ENCODE peak calls at places on chromosomes 12 and 14, in four cellular contexts. U is stimulated activated CD4-positive, alpha-beta T cell treated with anti-CD3 and anti-CD28 coated beads, TNF-alpha, amount 100 ng/mL, for 4 hours; X is activated naive CD8-positive, alpha-beta T cell treated with anti-CD3 and anti-CD28 coated beads, Interleukin-2, amount 50 U/mL, for 24 hours; W is NCI-H1417. N is an unnamed sample.

GRCh38 chr12:92290016-92290685 is 144.5 kb upstream of the BTG1 start:
- DNase-seq in W (no peak), U (no peak), X (no peak), N (no peak)

GRCh38 chr14:71742491-71742890 is 189.7 kb upstream of the RGS6 start:
- DNase-seq in U (no peak), X (no peak), W (no peak), N (no peak)

GRCh38 chr14:68630611-68631013 is 162.3 kb downstream of the ZFP36L1 start:
- DNase-seq in X (no peak), W (no peak), U (no peak), N (no peak)

GRCh38 chr14:24436355-24437019 is 6.1 kb downstream of the SDR39U1 start:
- DNase-seq in W (peak; percentile 74), X (peak; percentile 36), U (no peak), N (no peak)

GRCh38 chr14:104878582-104878981 is 13.5 kb downstream of the CEP170B start:
- DNase-seq in W (no peak), X (no peak), U (no peak), N (no peak)

GRCh38 chr12:68870443-68870842 is 62.5 kb downstream of the MDM2 start:
- DNase-seq in U (no peak), W (no peak), X (no peak), N (no peak)

GRCh38 chr12:59055204-59055839 is 135.0 kb upstream of the LRIG3 start:
- DNase-seq in W (no peak), X (no peak), U (no peak), N (no peak)

GRCh38 chr12:6336859-6337744 is 4.8 kb downstream of the TNFRSF1A start:
- DNase-seq in X (peak; percentile 59), W (no peak), U (no peak), N (peak; percentile 50)

GRCh38 chr14:58238252-58239247 is 6.1 kb upstream of the PSMA3 start:
- DNase-seq in W (no peak), U (no peak), X (peak; percentile 23), N (no peak)

GRCh38 chr12:104609083-104609844 is 152.5 kb downstream of the CHST11 start:
- DNase-seq in U (no peak), W (no peak), X (no peak), N (no peak)

GRCh38 chr12:91958816-91959215 is 186.8 kb downstream of the BTG1 start:
- DNase-seq in W (no peak), U (no peak), X (no peak), N (no peak)

GRCh38 chr12:51675062-51675803 is 84.2 kb downstream of the SCN8A start:
- DNase-seq in W (no peak), U (no peak), X (no peak), N (no peak)

GRCh38 chr12:95541436-95541835 is 9.8 kb downstream of the USP44 start:
- DNase-seq in X (no peak), W (no peak), U (no peak), N (no peak)

GRCh38 chr12:96225994-96226399 is 31.8 kb downstream of the ELK3 start:
- DNase-seq in U (no peak), X (no peak), W (no peak), N (no peak)

GRCh38 chr14:73762375-73762822 is 48.2 kb upstream of the PNMA1 start:
- DNase-seq in U (no peak), X (peak; percentile 59), W (no peak), N (peak; percentile 54)

GRCh38 chr12:75710361-75711069 is 199.1 kb upstream of the KRR1 start:
- DNase-seq in U (no peak), W (no peak), X (no peak), N (no peak)

GRCh38 chr14:95722525-95723190 is 8.7 kb upstream of the TCL1A start:
- DNase-seq in X (no peak), W (no peak), U (no peak), N (no peak)

GRCh38 chr14:60722163-60722835 is 1.9 kb downstream of the SIX4 start:
- DNase-seq in U (no peak), X (peak; percentile 30), W (peak; percentile 77), N (no peak)

GRCh38 chr14:102605026-102605425 is 12.6 kb downstream of the RCOR1 start:
- DNase-seq in W (no peak), X (no peak), U (no peak), N (no peak)

GRCh38 chr12:28941248-28941647 is 207.8 kb upstream of the FAR2 start:
- DNase-seq in X (no peak), W (no peak), U (no peak), N (no peak)

GRCh38 chr12:90958995-90959394 is 4.0 kb upstream of the CCER1 start:
- DNase-seq in U (no peak), X (no peak), W (no peak), N (no peak)

GRCh38 chr14:106039400-106039799 is 513.0 kb downstream of the TMEM121 start:
- DNase-seq in W (no peak), U (peak; percentile 47), X (peak; percentile 82), N (peak; percentile 54)

GRCh38 chr14:35257809-35258208 is 34.4 kb upstream of the PSMA6 start:
- DNase-seq in W (no peak), U (no peak), X (no peak), N (no peak)

GRCh38 chr14:35028435-35028834 is 17.6 kb upstream of the FAM177A1 start:
- DNase-seq in U (no peak), X (no peak), W (no peak), N (no peak)

N was measured in NK-92 treated with Interleukin-12 subunit alpha and Interleukin-12 subunit beta, amount 100 ng/mL, for 24 hours.